ENCODE peak calls at places on chromosomes 1 and 21, in eight cellular contexts. I is lower lobe of right lung, R is Peyer's patch, C is bronchial epithelial cell, K is fibroblast of lung, E is adrenal gland, J is cardiac muscle cell, F is transverse colon. N is an unnamed sample. For H3K27me3, the result is how much of the 10 kb centered on the place peaks cover.

GRCh38 chr1:185788386-185788785 is 54.2 kb downstream of the HMCN1 start:
- DNase-seq in I (no peak), R (no peak), C (no peak), K (no peak), E (no peak), J (no peak), F (no peak), N (no peak)

GRCh38 chr1:113981962-113982931 is 3.0 kb downstream of the OLFML3 start:
- DNase-seq in I (no peak), R (peak), C (peak), K (peak), E (peak), J (peak), F (peak), N (peak)

GRCh38 chr1:159900755-159901335 is 880 bp upstream of the CFAP45 start:
- DNase-seq in I (no peak), R (peak), C (no peak), K (no peak), E (no peak), J (no peak), F (no peak), N (no peak)

GRCh38 chr1:165897326-165898303 is 70.2 kb downstream of the UCK2 start:
- DNase-seq in I (no peak), R (no peak), C (peak), K (peak), E (no peak), J (peak), F (no peak), N (no peak)

GRCh38 chr1:27116697-27117096 is 38.2 kb downstream of the SLC9A1 start:
- DNase-seq in I (no peak), R (no peak), C (peak), K (peak), E (no peak), J (peak), F (no peak), N (no peak)

GRCh38 chr1:80153762-80154555 is 1147.4 kb upstream of the ADGRL4 start:
- DNase-seq in I (no peak), R (no peak), C (peak), K (no peak), E (no peak), J (no peak), F (no peak), N (no peak)

GRCh38 chr1:118335372-118335771 is 150.3 kb upstream of the SPAG17 start:
- DNase-seq in I (no peak), R (no peak), C (peak), K (no peak), E (no peak), J (peak), F (no peak), N (no peak)

GRCh38 chr1:15923241-15923640 is 52.7 kb downstream of the ZBTB17 start:
- DNase-seq in I (no peak), R (no peak), C (peak), K (peak), E (no peak), J (peak), F (no peak), N (no peak)

GRCh38 chr1:164953815-164954214 is 394.8 kb downstream of the PBX1 start:
- DNase-seq in I (no peak), R (no peak), C (no peak), K (no peak), E (no peak), J (no peak), F (no peak), N (no peak)

GRCh38 chr21:36946949-36947371 is 19.5 kb downstream of the HLCS start:
- DNase-seq in I (no peak), R (no peak), C (no peak), K (no peak), E (no peak), J (no peak), F (no peak), N (no peak)

GRCh38 chr1:31705080-31705866 is 1.5 kb upstream of the COL16A1 start:
- DNase-seq in I (no peak), R (peak), C (peak), K (peak), E (no peak), J (peak), F (peak), N (peak)

GRCh38 chr1:67947114-67947513 is 103.3 kb downstream of the DIRAS3 start:
- DNase-seq in I (no peak), R (no peak), C (no peak), K (no peak), E (no peak), J (no peak), F (no peak), N (peak)

GRCh38 chr1:220335668-220336067 is 63.4 kb upstream of the RAB3GAP2 start:
- DNase-seq in I (peak), R (no peak), C (peak), K (no peak), E (no peak), J (no peak), F (no peak), N (no peak)

GRCh38 chr1:64516301-64516700 is 46.4 kb downstream of the CACHD1 start:
- DNase-seq in I (no peak), R (no peak), C (peak), K (no peak), E (no peak), J (no peak), F (no peak), N (no peak)

GRCh38 chr21:31184462-31184861 is 146.2 kb upstream of the KRTAP19-8 start:
- DNase-seq in I (no peak), R (peak), C (no peak), K (no peak), E (no peak), J (no peak), F (no peak), N (no peak)

GRCh38 chr1:203306089-203306969 is 1.0 kb downstream of the BTG2 start:
- DNase-seq in I (peak), R (peak), C (peak), K (peak), E (peak), J (peak), F (peak), N (peak)

GRCh38 chr1:162035241-162035640 is 11.6 kb upstream of the OLFML2B start:
- DNase-seq in I (no peak), R (no peak), C (peak), K (no peak), E (no peak), J (peak), F (no peak), N (no peak)

GRCh38 chr1:62144238-62144831 is 50.3 kb upstream of the L1TD1 start:
- DNase-seq in I (no peak), R (peak), C (peak), K (peak), E (peak), J (peak), F (peak), N (no peak)

DNA sequence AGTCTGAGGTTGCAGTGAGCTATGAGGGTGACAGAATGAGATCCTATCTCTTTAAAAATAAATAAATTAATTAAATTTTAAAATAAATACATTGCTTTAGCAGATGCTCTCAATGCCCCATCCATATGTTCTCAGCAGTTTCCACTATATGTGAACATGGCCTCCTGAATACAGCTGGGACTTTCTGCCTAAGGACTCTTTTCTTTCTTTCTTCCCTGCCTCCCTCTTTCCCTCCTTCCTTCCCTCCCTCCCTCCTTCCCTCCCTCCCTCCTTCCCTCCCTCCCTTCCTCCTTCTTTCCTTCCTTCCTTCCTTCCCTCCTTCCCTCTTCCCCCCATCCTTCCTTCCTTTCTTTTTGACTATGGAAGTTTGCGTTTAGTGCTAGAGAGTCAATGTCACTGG is 10.2 kb upstream of the GRIK1 start:
- DNase-seq in I (no peak), R (no peak), C (no peak), K (no peak), E (no peak), J (no peak), F (no peak), N (no peak)
- H3K27me3 ChIP-seq in I (under half), R (under half), C (under half), K (under half), E (under half), J (under half), F (under half), N (under half)

DNA sequence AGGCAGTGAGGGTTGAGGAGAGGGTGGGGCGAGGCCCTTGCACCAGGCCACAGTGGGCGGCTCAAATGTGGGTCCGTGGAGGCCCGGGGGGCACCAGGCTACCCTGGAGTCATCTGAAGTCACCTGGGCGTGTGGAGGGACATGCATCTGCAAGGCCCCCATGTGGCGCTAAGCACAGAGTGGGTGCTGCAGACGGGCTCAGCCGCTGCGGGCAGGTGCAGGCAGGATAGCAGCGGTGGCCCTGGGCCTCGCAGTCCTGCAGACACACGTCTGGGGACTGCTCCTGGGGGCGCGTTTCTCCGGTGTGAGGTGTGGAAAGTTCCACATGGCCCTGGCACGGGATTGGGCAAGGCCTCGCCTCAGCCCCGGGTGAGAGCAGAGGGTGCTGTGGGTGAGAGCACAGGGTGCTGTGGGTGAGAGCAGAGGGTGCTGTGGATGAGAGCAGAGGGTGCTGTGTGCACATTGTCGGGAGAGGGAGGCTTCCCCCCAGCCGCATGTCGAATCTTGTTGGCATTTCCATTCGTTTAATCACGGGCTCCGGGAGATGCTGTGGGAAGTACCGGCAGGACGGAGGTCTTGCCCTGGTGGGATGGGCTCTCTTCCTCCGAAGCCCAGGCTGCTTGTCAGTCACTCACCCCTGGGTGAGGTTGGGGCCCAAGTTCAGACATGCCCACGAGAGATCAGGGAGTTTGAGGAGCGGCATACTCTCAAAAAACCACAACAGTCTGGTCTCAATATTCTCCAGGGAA is 46.5 kb downstream of the TP73 start:
- DNase-seq in I (no peak), R (no peak), C (peak), K (no peak), E (no peak), J (no peak), F (no peak), N (no peak)
- H3K27me3 ChIP-seq in I (under half), R (under half), C (under half), K (under half), E (under half), J (under half), F (under half), N (half or more)

GRCh38 chr1:11384170-11384554 is 94.8 kb upstream of the DISP3 start:
- DNase-seq in I (no peak), R (no peak), C (peak), K (no peak), E (no peak), J (no peak), F (no peak), N (no peak)

GRCh38 chr1:11383553-11384169 is 95.3 kb upstream of the DISP3 start:
- DNase-seq in I (no peak), R (no peak), C (peak), K (no peak), E (no peak), J (peak), F (no peak), N (no peak)

GRCh38 chr1:11374748-11375110 is 101.7 kb downstream of the UBIAD1 start:
- DNase-seq in I (no peak), R (no peak), C (no peak), K (no peak), E (no peak), J (no peak), F (no peak), N (no peak)

GRCh38 chr1:11376981-11377583 is 101.9 kb upstream of the DISP3 start:
- DNase-seq in I (no peak), R (no peak), C (no peak), K (no peak), E (no peak), J (no peak), F (no peak), N (no peak)

DNA sequence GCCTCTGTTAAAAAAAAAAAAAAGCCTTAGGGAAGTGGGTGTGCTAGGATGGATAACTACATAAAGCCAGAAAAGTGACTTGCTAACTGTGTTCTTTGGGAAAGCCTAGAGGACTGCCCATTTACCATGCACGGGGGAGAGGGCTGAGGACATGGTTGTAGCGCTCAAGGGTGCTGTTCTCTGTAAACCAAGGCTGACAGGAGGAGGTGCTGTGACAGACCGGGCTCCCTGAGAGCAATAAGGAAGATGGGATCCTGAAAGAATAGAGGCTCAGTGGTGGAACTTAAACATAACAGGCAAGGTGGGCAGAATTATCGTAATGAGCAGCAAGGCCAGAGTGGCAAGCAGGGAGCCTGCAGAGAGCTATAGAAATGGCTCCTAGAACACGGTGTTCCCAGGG is 98.5 kb upstream of the DISP3 start:
- DNase-seq in I (no peak), R (no peak), C (no peak), K (no peak), E (no peak), J (no peak), F (no peak), N (no peak)
- H3K27me3 ChIP-seq in I (under half), R (under half), C (under half), K (under half), E (under half), J (under half), F (under half), N (half or more)

GRCh38 chr1:152067150-152067549 is 21.7 kb downstream of the TCHHL1 start:
- DNase-seq in I (no peak), R (no peak), C (no peak), K (no peak), E (no peak), J (no peak), F (no peak), N (no peak)

GRCh38 chr1:152067929-152068328 is 20.9 kb downstream of the TCHHL1 start:
- DNase-seq in I (no peak), R (no peak), C (no peak), K (no peak), E (no peak), J (no peak), F (no peak), N (no peak)

DNA sequence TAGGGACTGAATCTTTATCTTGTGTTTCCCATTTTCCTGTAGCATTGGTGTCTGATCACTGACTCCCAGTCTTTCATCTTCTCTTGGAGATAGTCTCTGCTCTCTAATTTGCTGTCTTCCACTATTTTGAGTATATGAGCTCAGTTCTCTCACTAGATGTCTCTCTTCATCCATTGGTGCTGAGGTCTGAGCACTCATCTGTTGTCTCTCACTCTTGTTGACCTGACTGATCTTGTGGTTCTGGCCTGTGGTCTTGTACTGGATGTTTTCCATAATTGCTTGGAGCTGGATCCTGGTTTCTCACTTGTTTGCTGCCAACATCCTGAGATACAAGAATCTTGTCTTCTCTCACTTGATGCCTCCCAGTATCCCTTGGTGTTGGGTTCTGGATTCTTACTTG is 25.1 kb upstream of the S100A11 start:
- DNase-seq in I (no peak), R (no peak), C (no peak), K (no peak), E (no peak), J (no peak), F (no peak), N (no peak)
- H3K27me3 ChIP-seq in I (under half), R (under half), C (under half), K (under half), E (under half), J (under half), F (half or more), N (half or more)

GRCh38 chr1:18794066-18794465 is 65.4 kb downstream of the TAS1R2 start:
- DNase-seq in I (no peak), R (no peak), C (no peak), K (no peak), E (no peak), J (no peak), F (no peak), N (no peak)

GRCh38 chr1:18792747-18793146 is 66.7 kb downstream of the TAS1R2 start:
- DNase-seq in I (no peak), R (no peak), C (no peak), K (no peak), E (no peak), J (no peak), F (no peak), N (no peak)

GRCh38 chr1:18795002-18795689 is 64.3 kb downstream of the TAS1R2 start:
- DNase-seq in I (no peak), R (no peak), C (no peak), K (no peak), E (no peak), J (no peak), F (no peak), N (no peak)

GRCh38 chr1:18794561-18794960 is 64.9 kb downstream of the TAS1R2 start:
- DNase-seq in I (no peak), R (no peak), C (no peak), K (no peak), E (no peak), J (no peak), F (no peak), N (no peak)

GRCh38 chr1:18793164-18793563 is 66.3 kb downstream of the TAS1R2 start:
- DNase-seq in I (no peak), R (no peak), C (no peak), K (no peak), E (no peak), J (no peak), F (no peak), N (no peak)
- H3K27me3 ChIP-seq in I (under half), R (under half), C (under half), K (under half), E (under half), J (under half), F (under half), N (half or more)

GRCh38 chr21:19268634-19269138 is 865.1 kb upstream of the TMPRSS15 start:
- DNase-seq in I (no peak), R (no peak), C (no peak), K (no peak), E (no peak), J (no peak), F (no peak), N (no peak)
- H3K27me3 ChIP-seq in I (under half), R (under half), C (under half), K (under half), E (under half), J (under half), F (under half), N (under half)

GRCh38 chr1:90083995-90084394 is 89.1 kb downstream of the ZNF326 start:
- DNase-seq in I (no peak), R (no peak), C (no peak), K (no peak), E (no peak), J (no peak), F (no peak), N (no peak)
- H3K27me3 ChIP-seq in I (under half), R (under half), C (under half), K (under half), E (under half), J (under half), F (under half), N (under half)

GRCh38 chr1:34365295-34365694 is 188.6 kb downstream of the C1orf94 start:
- DNase-seq in I (no peak), R (no peak), C (no peak), K (no peak), E (no peak), J (no peak), F (no peak), N (no peak)

GRCh38 chr1:34364376-34364775 is 187.7 kb downstream of the C1orf94 start:
- DNase-seq in I (no peak), R (no peak), C (no peak), K (no peak), E (no peak), J (no peak), F (no peak), N (no peak)

GRCh38 chr1:34361781-34362357 is 185.2 kb downstream of the C1orf94 start:
- DNase-seq in I (no peak), R (no peak), C (no peak), K (no peak), E (no peak), J (no peak), F (no peak), N (no peak)

GRCh38 chr1:34361121-34361520 is 184.4 kb downstream of the C1orf94 start:
- DNase-seq in I (no peak), R (no peak), C (no peak), K (no peak), E (no peak), J (no peak), F (no peak), N (no peak)

DNA sequence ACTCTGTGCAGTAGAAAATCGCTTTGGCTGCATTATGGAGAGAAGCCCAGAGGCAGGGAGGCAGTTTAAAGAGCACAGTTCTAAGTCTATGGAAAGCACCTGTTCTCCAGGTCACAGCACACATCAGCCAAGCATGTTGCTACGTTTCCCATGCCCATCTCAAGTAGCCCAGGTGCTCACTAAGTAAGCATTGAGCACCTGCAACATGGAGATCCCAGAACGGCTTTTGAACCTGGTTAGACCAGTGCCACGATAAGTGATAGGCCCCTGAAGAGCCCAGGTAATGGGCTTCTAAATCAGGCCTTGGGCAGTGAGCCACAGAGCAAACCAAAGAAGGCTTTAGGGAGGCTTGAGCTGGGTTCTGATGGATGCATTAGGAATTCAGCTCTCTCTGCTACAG is 186.2 kb downstream of the C1orf94 start:
- DNase-seq in I (no peak), R (no peak), C (no peak), K (no peak), E (no peak), J (no peak), F (no peak), N (no peak)
- H3K27me3 ChIP-seq in I (under half), R (under half), C (under half), K (under half), E (under half), J (under half), F (under half), N (half or more)

DNA sequence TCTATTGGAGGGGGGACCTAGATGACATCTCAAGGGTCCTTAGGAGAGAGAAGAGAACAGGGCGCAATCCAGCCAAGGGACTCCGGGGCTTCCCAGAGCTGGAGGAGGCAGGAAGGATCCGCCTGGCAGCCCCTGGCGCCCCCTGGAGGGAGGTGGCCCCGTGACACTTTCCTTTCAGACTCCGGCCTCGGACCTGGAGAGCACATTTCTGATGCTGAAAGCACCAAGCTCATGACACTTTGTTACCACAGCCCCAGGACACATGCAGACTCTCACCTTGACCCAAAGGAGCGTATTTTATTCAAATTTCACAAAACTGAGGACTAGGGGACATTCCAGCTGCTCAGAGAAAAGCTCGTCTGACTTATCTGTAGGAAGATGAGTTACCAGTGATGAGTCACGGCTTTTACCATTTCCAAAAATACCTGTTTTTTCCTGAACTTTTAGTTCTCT is 21.4 kb upstream of the POFUT2 start:
- DNase-seq in I (peak), R (peak), C (no peak), K (peak), E (peak), J (peak), F (peak), N (peak)
- H3K27me3 ChIP-seq in I (under half), R (under half), C (under half), K (under half), E (under half), J (under half), F (under half), N (under half)

N was measured in left ventricle myocardium inferior.